ENCODE peak calls at places on chromosomes 2 and 18, in six cellular contexts. One of them, this sample, is unnamed.

GRCh38 chr18:35478520-35479435 is 19.0 kb downstream of the INO80C start:
- DNase-seq in GM23338: no peak
- DNase-seq in sigmoid colon: no peak
- DNase-seq in choroid plexus epithelial cell: peak
- DNase-seq in GF-D8: no peak
- DNase-seq in adipocyte: peak
- DNase-seq in this sample: no peak

GRCh38 chr18:13589316-13589715 is 137.0 kb downstream of the FAM210A start:
- DNase-seq in GM23338: no peak
- DNase-seq in sigmoid colon: no peak
- DNase-seq in choroid plexus epithelial cell: no peak
- DNase-seq in GF-D8: no peak
- DNase-seq in adipocyte: no peak
- DNase-seq in this sample: no peak

GRCh38 chr2:202113571-202114142 is 40.6 kb downstream of the KIAA2012 start:
- DNase-seq in GM23338: no peak
- DNase-seq in sigmoid colon: no peak
- DNase-seq in choroid plexus epithelial cell: no peak
- DNase-seq in GF-D8: no peak
- DNase-seq in adipocyte: peak
- DNase-seq in this sample: no peak

GRCh38 chr2:36507408-36507812 is 90.6 kb downstream of the FEZ2 start:
- DNase-seq in GM23338: peak
- DNase-seq in sigmoid colon: no peak
- DNase-seq in choroid plexus epithelial cell: peak
- DNase-seq in GF-D8: peak
- DNase-seq in adipocyte: peak
- DNase-seq in this sample: peak

GRCh38 chr2:157696036-157696435 is 67.4 kb upstream of the ACVR1C start:
- DNase-seq in GM23338: no peak
- DNase-seq in sigmoid colon: no peak
- DNase-seq in choroid plexus epithelial cell: peak
- DNase-seq in GF-D8: no peak
- DNase-seq in adipocyte: no peak
- DNase-seq in this sample: no peak

GRCh38 chr2:134135793-134136192 is 118.1 kb upstream of the MGAT5 start:
- DNase-seq in GM23338: no peak
- DNase-seq in sigmoid colon: no peak
- DNase-seq in choroid plexus epithelial cell: no peak
- DNase-seq in GF-D8: no peak
- DNase-seq in adipocyte: no peak
- DNase-seq in this sample: no peak

GRCh38 chr2:127048618-127048935 is 58.4 kb downstream of the BIN1 start:
- DNase-seq in GM23338: no peak
- DNase-seq in sigmoid colon: peak
- DNase-seq in choroid plexus epithelial cell: no peak
- DNase-seq in GF-D8: no peak
- DNase-seq in adipocyte: no peak
- DNase-seq in this sample: no peak

GRCh38 chr2:190592831-190593230 is 56.1 kb upstream of the NAB1 start:
- DNase-seq in GM23338: no peak
- DNase-seq in sigmoid colon: no peak
- DNase-seq in choroid plexus epithelial cell: peak
- DNase-seq in GF-D8: no peak
- DNase-seq in adipocyte: no peak
- DNase-seq in this sample: no peak

GRCh38 chr2:38128653-38129052 is 52.7 kb upstream of the CYP1B1 start:
- DNase-seq in GM23338: no peak
- DNase-seq in sigmoid colon: peak
- DNase-seq in choroid plexus epithelial cell: no peak
- DNase-seq in GF-D8: no peak
- DNase-seq in adipocyte: peak
- DNase-seq in this sample: peak

GRCh38 chr2:132849118-132849517 is 179.1 kb upstream of the LYPD1 start:
- DNase-seq in GM23338: no peak
- DNase-seq in sigmoid colon: no peak
- DNase-seq in choroid plexus epithelial cell: peak
- DNase-seq in GF-D8: no peak
- DNase-seq in adipocyte: peak
- DNase-seq in this sample: no peak

This sample was measured in Kasumi-1.